ENCODE peak calls at places on chromosomes 7 and 10, in five cellular contexts. T is stimulated activated CD8-positive, alpha-beta memory T cell treated with anti-CD3 and anti-CD28 coated beads, Interleukin-2, amount 100 ng/mL, for 1 hour; B is CD4-positive, alpha-beta memory T cell; Q is NCI-H2081; M is HTR-8/SVneo. J is an unnamed sample.

GRCh38 chr7:47873767-47874166 is 74.5 kb downstream of the PKD1L1 start:
- DNase-seq in M (no peak), Q (no peak), B (no peak), T (no peak), J (no peak)

GRCh38 chr7:112880786-112881418 is 90.7 kb upstream of the TMEM168 start:
- DNase-seq in T (no peak), M (no peak), B (no peak), Q (no peak), J (no peak)

GRCh38 chr7:105782391-105783063 is 93.9 kb downstream of the ATXN7L1 start:
- DNase-seq in M (no peak), Q (no peak), T (no peak), B (no peak), J (no peak)

GRCh38 chr7:108158766-108159165 is 28.6 kb upstream of the LAMB4 start:
- DNase-seq in B (no peak), T (no peak), M (no peak), Q (no peak), J (no peak)

GRCh38 chr7:44767134-44767911 is 18.7 kb downstream of the ZMIZ2 start:
- DNase-seq in B (no peak), T (no peak), Q (no peak), M (no peak), J (no peak)

GRCh38 chr10:28986117-28986792 is 302.6 kb upstream of the LYZL1 start:
- DNase-seq in M (no peak), T (no peak), B (no peak), Q (no peak), J (no peak)

GRCh38 chr10:113562108-113562507 is 9.3 kb downstream of the HABP2 start:
- DNase-seq in M (no peak), Q (no peak), B (no peak), T (no peak), J (no peak)

GRCh38 chr7:145643981-145644380 is 472.6 kb upstream of the CNTNAP2 start:
- DNase-seq in M (no peak), Q (no peak), B (no peak), T (no peak), J (no peak)

GRCh38 chr7:143361552-143362125 is 874 bp downstream of the FAM131B start:
- DNase-seq in M (no peak), Q (peak), T (no peak), B (no peak), J (no peak)

GRCh38 chr10:116168745-116169144 is 104.3 kb downstream of the GFRA1 start:
- DNase-seq in B (no peak), Q (no peak), M (no peak), T (no peak), J (no peak)

GRCh38 chr7:20158684-20159083 is 58.5 kb downstream of the MACC1 start:
- DNase-seq in Q (no peak), M (no peak), T (no peak), B (no peak), J (no peak)

GRCh38 chr10:70832852-70833542 is 17.2 kb downstream of the SGPL1 start:
- DNase-seq in Q (no peak), B (no peak), T (no peak), M (peak), J (no peak)

GRCh38 chr7:50119815-50120637 is 27.0 kb upstream of the ZPBP start:
- DNase-seq in M (no peak), T (no peak), B (peak), Q (no peak), J (peak)

GRCh38 chr10:30534465-30535144 is 94.9 kb downstream of the LYZL2 start:
- DNase-seq in B (peak), M (peak), T (peak), Q (peak), J (peak)

GRCh38 chr10:92692085-92692671 is 2.4 kb downstream of the HHEX start:
- DNase-seq in Q (no peak), T (no peak), B (no peak), M (no peak), J (no peak)

GRCh38 chr7:40306596-40306995 is 171.8 kb downstream of the SUGCT start:
- DNase-seq in M (no peak), T (no peak), B (no peak), Q (no peak), J (no peak)

GRCh38 chr10:114404171-114405010 is at the start of gene AFAP1L2:
- DNase-seq in T (no peak), M (no peak), Q (no peak), B (no peak), J (no peak)

GRCh38 chr10:3948843-3949242 is 163.8 kb upstream of the KLF6 start:
- DNase-seq in Q (peak), M (no peak), B (peak), T (peak), J (peak)

GRCh38 chr7:119842337-119842736 is 430.6 kb upstream of the KCND2 start:
- DNase-seq in T (no peak), M (no peak), B (no peak), Q (no peak), J (no peak)

J was measured in central memory CD4-positive, alpha-beta T cell.